ENCODE peak calls at places on chromosome 1, in six cellular contexts. X is K562, D is GM12878, P is upper lobe of left lung, G is SK-N-MC, M is GM23338. E is an unnamed sample.

GRCh38 chr1:112700290-112701226 is 6.4 kb downstream of the RHOC start:
- DNase-seq in G (no peak), D (peak), X (peak), P (peak), M (peak), E (peak)

GRCh38 chr1:40703316-40703715 is 11.8 kb downstream of the NFYC start:
- DNase-seq in G (no peak), P (peak), D (no peak), X (no peak), M (no peak), E (no peak)

GRCh38 chr1:228314658-228315483 is 91.8 kb downstream of the TRIM11 start:
- DNase-seq in D (no peak), X (no peak), M (no peak), P (peak), G (no peak), E (no peak)

GRCh38 chr1:3744646-3745045 is 7.6 kb upstream of the CCDC27 start:
- DNase-seq in P (no peak), M (no peak), X (no peak), G (no peak), D (no peak), E (no peak)

GRCh38 chr1:68229927-68230812 is 2.2 kb downstream of the WLS start:
- DNase-seq in D (no peak), P (no peak), M (peak), X (no peak), G (no peak), E (no peak)

GRCh38 chr1:39590546-39590945 is 14.0 kb upstream of the PABPC4 start:
- DNase-seq in P (no peak), X (peak), M (no peak), G (no peak), D (no peak), E (no peak)

GRCh38 chr1:119007672-119008482 is 19.7 kb upstream of the TBX15 start:
- DNase-seq in P (no peak), M (peak), X (no peak), G (no peak), D (no peak), E (no peak)

GRCh38 chr1:48869116-48869893 is 92.6 kb upstream of the BEND5 start:
- DNase-seq in G (no peak), M (peak), X (no peak), P (no peak), D (no peak), E (no peak)

GRCh38 chr1:17998889-17999288 is 108.7 kb upstream of the IGSF21 start:
- DNase-seq in G (no peak), D (no peak), P (no peak), M (peak), X (peak), E (no peak)

GRCh38 chr1:182687361-182687760 is 3.0 kb upstream of the RGS8 start:
- DNase-seq in G (no peak), D (no peak), X (no peak), P (peak), M (no peak), E (no peak)

GRCh38 chr1:206557636-206558473 is 50.5 kb downstream of the RASSF5 start:
- DNase-seq in D (no peak), X (no peak), P (peak), M (no peak), G (no peak), E (no peak)
- TF ChIP-seq POLR2AphosphoS5 in D (no peak), X (no peak), P (no peak), M (no peak), G (no peak), E (peak)

DNA sequence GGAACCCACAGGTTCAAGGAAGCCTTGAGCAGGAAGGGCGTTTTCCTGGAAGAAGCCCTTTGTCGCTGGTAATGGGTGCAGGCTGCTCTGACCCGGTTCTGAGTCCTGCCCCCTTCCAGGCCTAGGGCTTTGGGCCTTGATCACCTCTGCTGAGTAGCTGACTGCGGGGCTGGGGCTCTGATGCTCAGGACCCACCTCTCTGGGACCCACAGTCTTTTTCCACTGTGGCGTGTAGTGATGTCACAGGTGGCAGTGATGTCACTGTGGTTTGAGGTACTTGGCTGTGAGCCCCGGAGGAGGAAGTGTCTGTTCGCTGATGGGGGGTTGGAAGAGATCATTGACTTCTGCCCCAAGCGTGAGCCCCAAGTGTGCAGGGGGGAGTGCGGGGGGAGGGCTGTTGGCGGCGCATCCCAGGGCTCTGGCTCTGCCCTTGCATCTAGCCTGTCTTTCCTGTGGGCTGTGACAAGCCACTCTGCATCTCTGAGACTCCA is 6.9 kb downstream of the TNFRSF1B start:
- DNase-seq in P (peak), G (no peak), X (peak), M (no peak), D (no peak), E (no peak)
- TF ChIP-seq POLR2AphosphoS5 in P (peak), G (no peak), X (no peak), M (no peak), D (no peak), E (no peak)

GRCh38 chr1:161766102-161766981 is at the start of gene ATF6:
- DNase-seq in G (peak), X (peak), M (peak), P (peak), D (peak), E (peak)
- TF ChIP-seq POLR2AphosphoS5 in G (peak), X (peak), M (peak), P (peak), D (peak), E (peak)

GRCh38 chr1:110617589-110617988 is 11.4 kb upstream of the KCNA2 start:
- DNase-seq in M (no peak), P (no peak), D (no peak), X (no peak), G (no peak), E (no peak)

GRCh38 chr1:110618668-110619067 is 12.5 kb upstream of the KCNA2 start:
- DNase-seq in D (no peak), G (no peak), M (no peak), P (no peak), X (no peak), E (no peak)

GRCh38 chr1:110617116-110617515 is 11.0 kb upstream of the KCNA2 start:
- DNase-seq in D (no peak), X (no peak), P (no peak), M (no peak), G (no peak), E (no peak)

GRCh38 chr1:110616587-110616986 is 10.4 kb upstream of the KCNA2 start:
- DNase-seq in P (no peak), M (no peak), G (no peak), X (peak), D (no peak), E (no peak)

DNA sequence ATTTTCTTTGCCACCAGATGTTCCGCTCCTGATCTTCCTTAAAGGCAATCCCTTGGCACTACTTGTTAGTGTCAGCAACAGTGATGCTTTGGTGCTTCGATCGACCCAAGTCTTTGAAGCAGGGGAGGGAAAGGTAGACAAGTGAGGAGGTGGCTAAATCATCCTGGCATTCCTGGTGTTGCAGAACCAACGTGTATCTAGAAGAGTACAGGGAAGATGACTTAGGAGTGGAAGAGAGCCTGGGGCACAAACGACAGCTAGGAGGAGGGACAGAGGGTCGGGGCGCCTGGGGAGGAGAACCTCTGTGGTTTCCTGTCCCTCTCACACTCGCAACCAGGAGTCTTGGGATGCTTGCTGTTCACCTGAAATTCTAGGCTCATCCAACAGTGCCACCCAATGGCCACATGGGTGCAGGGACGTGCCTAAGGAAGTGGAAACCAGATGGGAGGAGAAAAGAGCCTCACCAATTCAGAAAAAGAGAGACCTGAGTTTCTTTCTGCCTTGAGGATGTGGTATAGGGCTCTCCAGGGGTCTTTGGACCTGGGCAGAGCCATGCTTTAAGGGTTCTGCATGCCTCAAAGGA is 9.5 kb upstream of the KCNA2 start:
- DNase-seq in G (peak), M (peak), P (peak), X (peak), D (no peak), E (no peak)
- TF ChIP-seq POLR2AphosphoS5 in G (no peak), M (no peak), P (no peak), X (no peak), D (no peak), E (no peak)

GRCh38 chr1:156123356-156124196 is 9.1 kb downstream of the LMNA start:
- DNase-seq in G (no peak), X (peak), D (peak), P (peak), M (peak), E (no peak)

GRCh38 chr1:156122086-156122485 is 7.6 kb downstream of the LMNA start:
- DNase-seq in D (no peak), X (no peak), G (no peak), P (no peak), M (no peak), E (no peak)

GRCh38 chr1:156121441-156121840 is 6.9 kb downstream of the LMNA start:
- DNase-seq in D (no peak), M (no peak), X (no peak), P (no peak), G (no peak), E (no peak)

GRCh38 chr1:156124557-156125483 is 10.3 kb downstream of the LMNA start:
- DNase-seq in D (peak), P (peak), X (no peak), M (peak), G (no peak), E (no peak)

GRCh38 chr1:156122519-156123355 is 8.2 kb downstream of the LMNA start:
- DNase-seq in M (no peak), D (no peak), P (peak), X (peak), G (no peak), E (no peak)
- TF ChIP-seq POLR2AphosphoS5 in M (peak), D (no peak), P (peak), X (peak), G (no peak), E (no peak)

DNA sequence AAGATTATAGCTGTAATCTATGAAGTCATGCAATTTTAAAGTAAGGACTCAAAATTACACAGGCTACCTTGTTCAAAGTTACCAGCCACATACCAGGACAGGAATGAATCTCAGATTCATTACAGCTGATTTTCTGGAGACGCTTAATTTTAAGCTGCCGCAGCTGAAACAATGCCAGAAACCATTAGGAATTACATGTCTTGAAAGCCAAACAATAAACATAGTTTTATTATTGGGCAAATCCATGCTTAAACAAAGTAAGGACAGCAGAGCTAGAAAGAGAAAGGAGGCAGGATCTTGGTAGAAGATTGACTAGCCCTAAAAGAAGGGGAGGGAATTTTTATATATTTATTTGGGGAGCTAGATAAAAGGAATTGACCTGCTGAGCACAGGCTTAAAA is 19.2 kb upstream of the CD1D start:
- DNase-seq in P (no peak), M (no peak), X (no peak), D (no peak), G (no peak), E (no peak)
- TF ChIP-seq POLR2AphosphoS5 in P (no peak), M (no peak), X (no peak), D (no peak), G (no peak), E (no peak)

DNA sequence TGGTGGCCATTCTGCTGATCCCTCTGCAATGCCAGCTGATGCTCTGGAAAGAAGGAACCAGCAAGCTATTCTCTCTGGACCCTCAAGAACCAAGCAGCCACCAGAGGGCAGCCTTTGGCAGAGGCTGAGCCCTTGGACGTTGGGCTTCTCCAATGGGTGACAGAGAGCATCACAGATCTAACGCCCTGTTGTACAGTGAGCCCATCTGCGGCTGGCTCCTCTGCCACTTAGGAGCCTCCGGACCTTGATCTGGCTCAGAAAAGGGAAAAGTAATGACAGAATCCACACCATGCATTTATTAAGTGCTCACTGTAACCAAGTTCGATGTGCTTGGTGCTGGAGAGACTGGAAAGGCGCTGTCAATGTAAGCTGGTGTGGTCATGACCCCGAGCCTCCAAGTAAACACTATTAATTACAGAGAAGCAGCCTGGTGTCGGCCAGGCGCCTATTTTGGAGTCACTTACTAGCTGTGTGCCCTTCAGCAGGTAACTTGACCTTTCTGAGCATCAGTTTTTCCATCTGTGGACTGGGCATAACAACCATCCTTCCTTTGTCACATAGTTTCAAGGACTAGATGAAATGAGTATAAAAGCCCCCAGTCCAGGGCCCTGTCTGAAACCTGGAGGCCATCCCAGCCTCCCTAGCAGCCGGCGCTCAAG is 34.9 kb downstream of the ECE1 start:
- DNase-seq in M (peak), G (peak), X (peak), P (peak), D (peak), E (peak)
- TF ChIP-seq POLR2AphosphoS5 in M (no peak), G (no peak), X (no peak), P (no peak), D (no peak), E (no peak)

GRCh38 chr1:116954450-116954849 is 44.7 kb downstream of the PTGFRN start:
- DNase-seq in D (no peak), G (no peak), P (no peak), X (no peak), M (no peak), E (no peak)
- TF ChIP-seq POLR2AphosphoS5 in D (no peak), G (no peak), P (no peak), X (no peak), M (no peak), E (no peak)

GRCh38 chr1:24923485-24924113 is 6.5 kb downstream of the RUNX3 start:
- DNase-seq in D (peak), P (no peak), M (no peak), X (no peak), G (no peak), E (no peak)
- TF ChIP-seq POLR2AphosphoS5 in D (peak), P (no peak), M (no peak), X (no peak), G (no peak), E (peak)